ENCODE peak calls at places on chromosomes 6 and 20, in five cellular contexts. G is fibroblast of the conjunctiva, O is fibroblast of the aortic adventitia, S is left kidney, M is EH. B is an unnamed sample.

GRCh38 chr6:19342616-19343015 is 494.6 kb upstream of the ID4 start:
- DNase-seq in G (no peak), O (peak; percentile 28), S (no peak), M (no peak), B (no peak)

GRCh38 chr6:152952866-152953509 is 29.9 kb downstream of the FBXO5 start:
- DNase-seq in G (peak; percentile 37), O (peak; percentile 71), S (peak; percentile 32), M (peak; percentile 42), B (peak; percentile 56)

GRCh38 chr20:34129518-34130162 is 17.6 kb upstream of the EIF2S2 start:
- DNase-seq in G (peak; percentile 61), O (peak; percentile 85), S (peak; percentile 89), M (peak; percentile 75), B (peak; percentile 69)

GRCh38 chr6:108658174-108658573 is 97.5 kb downstream of the FOXO3 start:
- DNase-seq in G (no peak), O (no peak), S (no peak), M (no peak), B (no peak)

GRCh38 chr6:28940294-28940858 is 16.6 kb upstream of the TRIM27 start:
- DNase-seq in G (peak; percentile 40), O (no peak), S (peak; percentile 74), M (peak; percentile 60), B (no peak)

GRCh38 chr20:7124120-7124519 is 356.6 kb downstream of the BMP2 start:
- DNase-seq in G (no peak), O (no peak), S (no peak), M (no peak), B (no peak)

GRCh38 chr20:10665791-10666190 is 8.0 kb downstream of the JAG1 start:
- DNase-seq in G (no peak), O (peak; percentile 68), S (no peak), M (peak; percentile 16), B (peak; percentile 17)

GRCh38 chr20:62021794-62022419 is 43.8 kb downstream of the TAF4 start:
- DNase-seq in G (no peak), O (no peak), S (peak; percentile 51), M (no peak), B (no peak)

GRCh38 chr20:51249781-51250180 is 226.9 kb upstream of the KCNG1 start:
- DNase-seq in G (no peak), O (no peak), S (no peak), M (no peak), B (no peak)

GRCh38 chr6:139240161-139241010 is 51.4 kb downstream of the TXLNB start:
- DNase-seq in G (peak; percentile 90), O (peak; percentile 92), S (peak; percentile 77), M (peak; percentile 88), B (peak; percentile 78)

GRCh38 chr6:6703720-6704422 is 115.4 kb downstream of the LY86 start:
- DNase-seq in G (no peak), O (no peak), S (no peak), M (no peak), B (no peak)

GRCh38 chr20:63625771-63626423 is 1.0 kb downstream of the GMEB2 start:
- DNase-seq in G (no peak), O (peak; percentile 32), S (peak; percentile 75), M (peak; percentile 39), B (peak; percentile 23)

GRCh38 chr6:11363881-11364576 is 131.6 kb upstream of the NEDD9 start:
- DNase-seq in G (no peak), O (no peak), S (no peak), M (no peak), B (no peak)

GRCh38 chr6:145899915-145900569 is 64.1 kb downstream of the SHPRH start:
- DNase-seq in G (no peak), O (no peak), S (no peak), M (no peak), B (no peak)

GRCh38 chr20:3243718-3244358 is 4.8 kb upstream of the SLC4A11 start:
- DNase-seq in G (no peak), O (no peak), S (no peak), M (no peak), B (no peak)

GRCh38 chr6:156844089-156844488 is 66.9 kb downstream of the ARID1B start:
- DNase-seq in G (no peak), O (peak; percentile 37), S (no peak), M (no peak), B (no peak)

GRCh38 chr6:78324213-78324612 is 543.1 kb upstream of the IRAK1BP1 start:
- DNase-seq in G (no peak), O (no peak), S (no peak), M (no peak), B (no peak)

GRCh38 chr6:43943781-43944250 is 173.8 kb downstream of the VEGFA start:
- DNase-seq in G (no peak), O (peak; percentile 30), S (no peak), M (no peak), B (no peak)

GRCh38 chr6:142680308-142680707 is 264.7 kb downstream of the HIVEP2 start:
- DNase-seq in G (no peak), O (peak; percentile 60), S (no peak), M (peak; percentile 23), B (peak; percentile 61)

GRCh38 chr20:46268131-46268611 is 40.1 kb downstream of the CDH22 start:
- DNase-seq in G (no peak), O (no peak), S (peak; percentile 94), M (no peak), B (no peak)

GRCh38 chr6:166318649-166319600 is 10.7 kb upstream of the PRR18 start:
- DNase-seq in G (no peak), O (no peak), S (no peak), M (no peak), B (no peak)

GRCh38 chr20:64214952-64215351 is 40.6 kb upstream of the PCMTD2 start:
- DNase-seq in G (no peak), O (no peak), S (no peak), M (no peak), B (no peak)

GRCh38 chr6:14464716-14465115 is 347.1 kb downstream of the CD83 start:
- DNase-seq in G (no peak), O (no peak), S (no peak), M (no peak), B (no peak)

GRCh38 chr6:106974999-106975698 is 620 bp upstream of the CD24 start:
- DNase-seq in G (no peak), O (no peak), S (peak; percentile 84), M (peak; percentile 23), B (peak; percentile 9)

GRCh38 chr20:36335187-36335870 is 29.2 kb downstream of the DLGAP4 start:
- DNase-seq in G (no peak), O (no peak), S (no peak), M (no peak), B (no peak)

GRCh38 chr20:35395728-35396127 is 16.0 kb downstream of the UQCC1 start:
- DNase-seq in G (peak; percentile 31), O (peak; percentile 95), S (no peak), M (peak; percentile 93), B (peak; percentile 75)

GRCh38 chr6:89432875-89433636 is at the start of gene ANKRD6:
- DNase-seq in G (peak; percentile 20), O (peak; percentile 31), S (peak; percentile 89), M (peak; percentile 38), B (peak; percentile 9)

GRCh38 chr20:59820204-59821041 is 113.0 kb downstream of the SYCP2 start:
- DNase-seq in G (no peak), O (no peak), S (peak; percentile 45), M (no peak), B (no peak)

GRCh38 chr6:132218063-132218696 is 183.1 kb downstream of the MOXD1 start:
- DNase-seq in G (peak; percentile 16), O (peak; percentile 67), S (peak; percentile 31), M (peak; percentile 63), B (no peak)

GRCh38 chr20:24665741-24666191 is 196.3 kb downstream of the SYNDIG1 start:
- DNase-seq in G (no peak), O (no peak), S (no peak), M (no peak), B (no peak)

GRCh38 chr20:46022411-46023147 is 6.4 kb upstream of the SLC12A5 start:
- DNase-seq in G (no peak), O (peak; percentile 27), S (peak; percentile 63), M (peak; percentile 30), B (peak; percentile 12)

GRCh38 chr20:41018153-41018552 is 10.5 kb upstream of the TOP1 start:
- DNase-seq in G (no peak), O (no peak), S (no peak), M (no peak), B (no peak)

GRCh38 chr6:145137425-145137824 is 597.9 kb downstream of the EPM2A start:
- DNase-seq in G (no peak), O (peak; percentile 52), S (peak; percentile 9), M (peak; percentile 52), B (peak; percentile 48)

GRCh38 chr20:63417213-63418120 is 55.0 kb downstream of the KCNQ2 start:
- DNase-seq in G (no peak), O (no peak), S (peak; percentile 51), M (no peak), B (no peak)

GRCh38 chr20:3276400-3277015 is 37.5 kb upstream of the SLC4A11 start:
- DNase-seq in G (peak; percentile 10), O (peak; percentile 60), S (peak; percentile 44), M (peak; percentile 36), B (peak; percentile 9)

GRCh38 chr20:15098351-15098750 is 760.9 kb upstream of the FLRT3 start:
- DNase-seq in G (no peak), O (no peak), S (no peak), M (no peak), B (no peak)

GRCh38 chr6:125759184-125759902 is 9.9 kb downstream of the HEY2 start:
- DNase-seq in G (no peak), O (no peak), S (peak; percentile 50), M (no peak), B (no peak)

GRCh38 chr20:35264755-35265154 is 13.2 kb downstream of the MMP24OS start:
- DNase-seq in G (no peak), O (no peak), S (peak; percentile 25), M (peak; percentile 40), B (no peak)